ENCODE peak calls at places on chromosome 19, in ten cellular contexts. C is KG1; W is HTR-8/SVneo; L is GM19239; I is T-helper 1 cell; O is fibroblast of lung; H is iris pigment epithelial cell; P is T-cell; G is activated effector memory CD4-positive, alpha-beta T cell treated with anti-CD3 and anti-CD28 coated beads, Interleukin-2, amount 50 U/mL, for 16 hours; B is progenitor cell of endocrine pancreas. Z is an unnamed sample.

GRCh38 chr19:29878973-29879654 is 62.9 kb upstream of the URI1 start:
- DNase-seq in B (no peak), P (no peak), C (no peak), L (no peak), G (peak), H (peak), I (no peak), W (peak), O (peak), Z (no peak)

GRCh38 chr19:41206926-41207750 is 11.9 kb upstream of the AXL start:
- DNase-seq in H (no peak), G (no peak), P (no peak), I (no peak), W (no peak), C (no peak), L (no peak), O (no peak), B (no peak), Z (no peak)

GRCh38 chr19:9570255-9570654 is 14.0 kb downstream of the ZNF121 start:
- DNase-seq in P (no peak), I (no peak), W (no peak), H (no peak), G (no peak), O (no peak), L (no peak), B (no peak), C (no peak), Z (no peak)

GRCh38 chr19:5130371-5131030 is 161.6 kb downstream of the KDM4B start:
- DNase-seq in W (no peak), I (peak), B (no peak), C (no peak), L (peak), H (no peak), P (peak), G (peak), O (no peak), Z (no peak)

GRCh38 chr19:51338563-51339312 is 3.2 kb downstream of the VSIG10L start:
- DNase-seq in L (peak), P (peak), I (peak), H (peak), C (peak), O (peak), G (peak), W (peak), B (peak), Z (peak)

GRCh38 chr19:48341006-48341405 is 15.7 kb downstream of the EMP3 start:
- DNase-seq in B (no peak), C (no peak), G (no peak), P (no peak), W (no peak), I (no peak), O (peak), H (no peak), L (no peak), Z (no peak)

GRCh38 chr19:2840794-2841790 is at the start of gene ZNF555:
- DNase-seq in H (peak), L (peak), B (peak), W (peak), P (peak), C (peak), G (peak), I (peak), O (peak), Z (peak)

GRCh38 chr19:40279120-40279551 is 6.0 kb downstream of the AKT2 start:
- DNase-seq in W (no peak), B (no peak), G (no peak), H (peak), L (no peak), C (no peak), I (no peak), P (no peak), O (peak), Z (no peak)

GRCh38 chr19:34428549-34429285 is 536 bp downstream of the UBA2 start:
- DNase-seq in H (peak), G (peak), B (no peak), I (no peak), C (peak), O (peak), L (peak), P (no peak), W (peak), Z (peak)

GRCh38 chr19:19745496-19746285 is 12.8 kb upstream of the ZNF14 start:
- DNase-seq in G (peak), L (no peak), P (no peak), W (no peak), C (no peak), B (no peak), I (no peak), H (no peak), O (no peak), Z (no peak)

GRCh38 chr19:43482193-43482592 is 16.8 kb upstream of the LYPD3 start:
- DNase-seq in W (no peak), O (no peak), B (no peak), G (no peak), C (no peak), H (no peak), L (no peak), P (no peak), I (no peak), Z (no peak)

GRCh38 chr19:16326401-16327130 is 1.9 kb downstream of the KLF2 start:
- DNase-seq in O (peak), B (no peak), L (no peak), H (no peak), W (no peak), P (peak), C (no peak), I (peak), G (peak), Z (no peak)

GRCh38 chr19:12721656-12722565 is 1.8 kb downstream of the TNPO2 start:
- DNase-seq in W (peak), G (peak), L (peak), P (peak), O (peak), H (peak), B (peak), I (no peak), C (peak), Z (peak)

GRCh38 chr19:28026636-28027035 is 1186.3 kb downstream of the UQCRFS1 start:
- DNase-seq in H (no peak), L (no peak), W (no peak), G (no peak), C (no peak), P (no peak), B (no peak), O (peak), I (no peak), Z (no peak)

GRCh38 chr19:44972802-44973201 is 17.6 kb downstream of the CLPTM1 start:
- DNase-seq in C (no peak), H (no peak), G (no peak), L (no peak), P (no peak), W (no peak), O (no peak), I (no peak), B (no peak), Z (no peak)

GRCh38 chr19:47032171-47032811 is 12.7 kb downstream of the NPAS1 start:
- DNase-seq in G (peak), L (peak), I (peak), C (no peak), P (peak), O (no peak), H (peak), B (peak), W (no peak), Z (no peak)

GRCh38 chr19:48628486-48629296 is 8.5 kb downstream of the DBP start:
- DNase-seq in G (no peak), O (no peak), L (no peak), H (no peak), P (no peak), C (no peak), I (no peak), W (no peak), B (no peak), Z (no peak)

GRCh38 chr19:46610851-46611770 is 10.0 kb downstream of the CALM3 start:
- DNase-seq in W (no peak), L (no peak), B (no peak), O (peak), C (no peak), G (peak), H (peak), I (no peak), P (no peak), Z (no peak)

GRCh38 chr19:45467456-45468158 is at the start of gene FOSB:
- DNase-seq in O (peak), L (no peak), C (peak), G (peak), W (peak), I (peak), H (peak), B (peak), P (peak), Z (peak)

GRCh38 chr19:3062165-3063105 is at the start of gene TLE5:
- DNase-seq in W (peak), B (no peak), I (peak), L (peak), C (no peak), G (peak), H (peak), P (peak), O (no peak), Z (no peak)

GRCh38 chr19:14649020-14649419 is 25.6 kb downstream of the ADGRE3 start:
- DNase-seq in B (no peak), I (no peak), C (no peak), O (no peak), G (no peak), H (no peak), P (no peak), W (no peak), L (no peak), Z (no peak)

GRCh38 chr19:50497030-50497420 is 14.0 kb downstream of the JOSD2 start:
- DNase-seq in G (peak), L (no peak), B (no peak), C (no peak), W (no peak), I (no peak), H (no peak), P (no peak), O (no peak), Z (no peak)

GRCh38 chr19:3683405-3683865 is 16.8 kb downstream of the PIP5K1C start:
- DNase-seq in C (no peak), L (no peak), B (no peak), G (no peak), P (no peak), O (peak), I (no peak), W (no peak), H (peak), Z (no peak)

GRCh38 chr19:862529-863304 is 3.3 kb downstream of the CFD start:
- DNase-seq in C (no peak), I (peak), H (peak), L (peak), G (peak), B (no peak), O (peak), W (no peak), P (peak), Z (peak)

GRCh38 chr19:35995655-35995993 is 636 bp downstream of the SDHAF1 start:
- DNase-seq in H (peak), C (no peak), L (peak), P (peak), B (no peak), I (no peak), O (peak), G (no peak), W (peak), Z (no peak)

GRCh38 chr19:31220540-31220939 is 128.7 kb downstream of the TSHZ3 start:
- DNase-seq in W (no peak), I (no peak), B (no peak), G (peak), P (peak), H (peak), C (peak), O (no peak), L (no peak), Z (no peak)

GRCh38 chr19:40797166-40797962 is 1.6 kb upstream of the EGLN2 start:
- DNase-seq in H (no peak), C (no peak), W (no peak), G (no peak), L (no peak), I (no peak), P (no peak), B (no peak), O (no peak), Z (no peak)

GRCh38 chr19:33339750-33340029 is 33.8 kb upstream of the CEBPG start:
- DNase-seq in I (no peak), G (no peak), L (no peak), W (no peak), O (no peak), H (no peak), P (no peak), C (no peak), B (no peak), Z (no peak)

GRCh38 chr19:33325920-33326319 is 23.6 kb upstream of the CEBPA start:
- DNase-seq in I (no peak), L (no peak), C (no peak), G (no peak), P (no peak), W (no peak), H (no peak), O (peak), B (no peak), Z (no peak)

GRCh38 chr19:9945319-9945966 is 9.1 kb upstream of the OLFM2 start:
- DNase-seq in B (no peak), G (no peak), P (no peak), H (peak), L (no peak), I (no peak), W (peak), O (peak), C (no peak), Z (no peak)

GRCh38 chr19:8108560-8109445 is 40.6 kb downstream of the FBN3 start:
- DNase-seq in O (no peak), B (no peak), W (no peak), H (no peak), C (no peak), P (no peak), G (no peak), I (no peak), L (no peak), Z (no peak)

GRCh38 chr19:11034449-11035213 is 54.6 kb upstream of the LDLR start:
- DNase-seq in H (no peak), G (no peak), I (no peak), P (no peak), B (no peak), W (no peak), L (no peak), C (no peak), O (no peak), Z (no peak)

GRCh38 chr19:46369817-46370216 is 22.9 kb downstream of the PPP5C start:
- DNase-seq in L (no peak), I (no peak), P (no peak), W (no peak), H (no peak), G (no peak), O (no peak), B (no peak), C (no peak), Z (no peak)

GRCh38 chr19:4083677-4084546 is 17.2 kb upstream of the ZBTB7A start:
- DNase-seq in B (no peak), O (no peak), H (no peak), P (peak), C (peak), L (no peak), G (no peak), W (no peak), I (no peak), Z (no peak)

GRCh38 chr19:14439014-14439413 is 5.9 kb downstream of the PKN1 start:
- DNase-seq in P (no peak), W (no peak), O (no peak), B (no peak), G (no peak), I (no peak), L (no peak), C (peak), H (no peak), Z (no peak)